ENCODE peak calls at places on chromosomes 4 and X, in eight cellular contexts. D is A549, C is H9, P is glutamatergic neuron, I is neural crest cell, A is colonic mucosa, N is fibroblast of pulmonary artery, Y is stomach. L is an unnamed sample.

GRCh38 chr4:16896871-16897270 is 1.6 kb downstream of the LDB2 start:
- DNase-seq in D (no peak), C (no peak), P (no peak), I (no peak), A (no peak), N (peak), Y (no peak), L (no peak)

GRCh38 chr4:3746701-3747581 is 19.2 kb upstream of the ADRA2C start:
- DNase-seq in D (no peak), C (no peak), P (no peak), I (no peak), A (no peak), N (no peak), Y (no peak), L (no peak)

GRCh38 chr4:33060873-33061542 is 2340.8 kb downstream of the PCDH7 start:
- DNase-seq in D (peak), C (peak), P (peak), I (peak), A (peak), N (peak), Y (no peak), L (peak)

GRCh38 chr4:102601586-102602227 is 100.5 kb downstream of the NFKB1 start:
- DNase-seq in D (no peak), C (no peak), P (no peak), I (no peak), A (no peak), N (no peak), Y (no peak), L (no peak)

GRCh38 chrX:790031-790430 is 159.4 kb downstream of the SHOX start:
- DNase-seq in D (no peak), C (peak), P (peak), I (no peak), A (no peak), N (no peak), Y (no peak), L (no peak)

GRCh38 chr4:118224239-118224829 is 128.5 kb downstream of the PRSS12 start:
- DNase-seq in D (peak), C (no peak), P (no peak), I (no peak), A (no peak), N (peak), Y (no peak), L (no peak)

GRCh38 chrX:118963159-118963558 is 11.3 kb upstream of the LONRF3 start:
- DNase-seq in D (no peak), C (no peak), P (no peak), I (no peak), A (no peak), N (no peak), Y (no peak), L (no peak)

GRCh38 chr4:5776510-5776909 is 65.5 kb downstream of the EVC start:
- DNase-seq in D (no peak), C (no peak), P (no peak), I (no peak), A (no peak), N (no peak), Y (no peak), L (no peak)

GRCh38 chrX:1676866-1677265 is 62.0 kb downstream of the ASMT start:
- DNase-seq in D (no peak), C (no peak), P (no peak), I (no peak), A (no peak), N (no peak), Y (no peak), L (no peak)

GRCh38 chr4:27616166-27616565 is 755.5 kb downstream of the STIM2 start:
- DNase-seq in D (no peak), C (no peak), P (no peak), I (no peak), A (no peak), N (peak), Y (no peak), L (no peak)

GRCh38 chrX:2715066-2715600 is 24.0 kb downstream of the CD99 start:
- DNase-seq in D (no peak), C (no peak), P (no peak), I (no peak), A (no peak), N (no peak), Y (no peak), L (no peak)

GRCh38 chrX:104742345-104742744 is 176.3 kb downstream of the IL1RAPL2 start:
- DNase-seq in D (no peak), C (no peak), P (no peak), I (no peak), A (no peak), N (no peak), Y (no peak), L (no peak)

GRCh38 chrX:140572724-140573123 is 67.9 kb upstream of the SOX3 start:
- DNase-seq in D (peak), C (peak), P (peak), I (peak), A (peak), N (peak), Y (peak), L (no peak)

GRCh38 chrX:545488-545887 is 85.1 kb upstream of the SHOX start:
- DNase-seq in D (no peak), C (no peak), P (peak), I (no peak), A (no peak), N (no peak), Y (no peak), L (no peak)

GRCh38 chrX:101051549-101052302 is at the start of gene TRMT2B:
- DNase-seq in D (peak), C (peak), P (peak), I (peak), A (peak), N (peak), Y (peak), L (peak)

GRCh38 chrX:38112566-38112965 is 106.2 kb downstream of the SYTL5 start:
- DNase-seq in D (no peak), C (no peak), P (no peak), I (no peak), A (no peak), N (no peak), Y (no peak), L (no peak)

GRCh38 chr4:163493643-163494359 is 689 bp upstream of the TMA16 start:
- DNase-seq in D (no peak), C (no peak), P (no peak), I (no peak), A (peak), N (no peak), Y (peak), L (no peak)

GRCh38 chr4:163495900-163496299 is 1.4 kb downstream of the TMA16 start:
- DNase-seq in D (no peak), C (no peak), P (no peak), I (no peak), A (no peak), N (no peak), Y (no peak), L (no peak)

GRCh38 chr4:163489929-163490328 is 4.6 kb upstream of the TMA16 start:
- DNase-seq in D (no peak), C (no peak), P (no peak), I (no peak), A (no peak), N (no peak), Y (no peak), L (no peak)

GRCh38 chr4:163492951-163493504 is 1.5 kb upstream of the TMA16 start:
- DNase-seq in D (no peak), C (no peak), P (no peak), I (no peak), A (no peak), N (no peak), Y (no peak), L (no peak)

DNA sequence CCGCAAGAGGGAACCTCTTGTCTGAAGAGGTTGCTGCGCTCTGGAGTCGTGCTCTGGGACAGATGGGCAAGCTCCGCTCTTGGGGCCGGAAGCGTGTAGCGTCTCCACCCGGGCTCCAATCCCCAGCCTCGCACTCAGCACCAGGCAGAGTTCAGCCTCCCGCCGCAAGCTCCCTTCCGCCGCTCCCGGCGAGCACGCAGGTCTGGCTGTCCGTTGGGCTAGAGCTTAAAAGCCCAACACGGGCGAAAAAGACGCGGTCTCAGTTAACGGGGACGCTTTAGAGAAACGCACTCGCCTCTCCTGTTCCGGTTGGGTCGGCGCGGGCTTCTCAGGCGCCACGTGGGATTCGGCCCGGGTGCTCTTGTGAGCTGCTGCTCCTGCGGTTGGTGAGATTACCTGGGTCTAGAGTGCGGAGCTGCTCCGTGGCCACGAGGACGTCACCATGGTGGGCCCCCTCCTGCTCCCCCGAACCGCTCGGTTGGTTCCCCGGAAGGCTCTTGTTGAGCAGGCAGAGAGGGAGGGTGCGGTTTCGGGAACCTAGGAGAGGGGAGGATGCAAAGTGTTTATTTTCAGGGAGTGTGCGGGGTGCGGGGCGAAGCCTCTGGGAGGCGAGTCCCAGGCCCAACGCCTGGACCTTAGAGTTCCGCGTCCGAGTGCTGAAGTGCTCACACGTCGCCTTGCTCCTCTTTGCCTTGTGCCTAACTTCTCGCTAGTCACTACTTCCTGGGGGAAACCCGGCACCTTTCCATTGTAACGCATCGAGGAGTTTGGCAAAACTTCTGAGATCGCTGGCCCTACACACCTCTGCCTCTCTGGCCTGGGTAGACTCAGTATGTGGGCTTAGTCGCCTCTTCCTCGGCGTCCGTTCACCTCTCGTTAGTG is at the start of gene TMA16:
- DNase-seq in D (peak), C (peak), P (peak), I (peak), A (peak), N (peak), Y (peak), L (peak)
- TF ChIP-seq CTCF in D (no peak), C (no peak), P (no peak), I (peak), A (no peak), N (no peak), Y (no peak), L (no peak)

GRCh38 chrX:129823523-129823922 is 20.2 kb downstream of the ZDHHC9 start:
- DNase-seq in D (no peak), C (no peak), P (no peak), I (no peak), A (no peak), N (no peak), Y (no peak), L (no peak)
- TF ChIP-seq CTCF in D (no peak), C (no peak), P (peak), I (peak), A (no peak), N (no peak), Y (no peak), L (no peak)

DNA sequence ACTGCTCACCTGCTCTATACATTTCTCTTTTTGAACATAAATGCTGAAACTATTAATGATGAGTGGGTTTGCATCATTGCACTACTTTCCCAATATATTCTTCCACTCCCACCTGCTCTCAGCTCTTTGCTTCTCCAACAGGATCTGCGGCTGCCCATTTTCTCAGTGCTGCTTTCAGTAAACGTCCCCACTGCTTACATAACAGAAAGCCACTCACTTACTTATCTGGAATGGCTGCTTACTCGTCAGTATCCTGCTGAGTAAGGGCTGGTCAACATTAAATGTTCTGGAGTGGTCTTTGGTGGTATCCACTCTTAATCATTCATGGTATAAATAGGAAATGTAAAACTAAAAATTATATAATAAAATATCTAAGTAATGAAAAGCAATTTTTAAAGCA is 112.8 kb upstream of the HPF1 start:
- DNase-seq in D (no peak), C (no peak), P (no peak), I (no peak), A (no peak), N (no peak), Y (no peak), L (no peak)
- TF ChIP-seq CTCF in D (no peak), C (no peak), P (no peak), I (no peak), A (no peak), N (no peak), Y (no peak), L (no peak)

DNA sequence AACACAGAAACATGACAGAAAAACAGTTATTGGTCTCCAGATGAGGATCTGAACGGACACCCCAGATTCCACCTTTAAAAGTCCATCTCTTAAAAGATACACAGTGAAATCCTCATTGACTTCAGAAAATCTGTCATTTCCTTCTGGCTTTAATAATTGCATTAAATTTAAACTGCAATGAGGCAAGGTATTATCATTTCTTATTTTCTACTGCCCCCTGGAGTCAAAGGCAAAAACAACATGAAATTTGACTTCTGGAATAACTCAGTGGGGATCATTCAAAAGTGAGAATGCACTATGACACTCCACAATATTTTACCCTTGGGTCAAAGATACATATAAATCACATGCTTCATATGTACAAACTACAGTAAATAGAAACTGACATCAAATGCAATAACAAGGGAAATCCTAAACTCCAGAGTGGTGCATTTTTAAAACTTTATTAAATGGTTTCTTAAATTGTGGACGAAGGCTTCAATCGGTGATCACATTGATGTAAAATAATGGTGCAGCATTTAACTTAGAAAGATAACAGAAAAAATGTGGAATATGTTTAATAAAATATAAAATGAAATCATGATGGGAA is 56.4 kb upstream of the SPANXN1 start:
- DNase-seq in D (no peak), C (no peak), P (no peak), I (no peak), A (no peak), N (peak), Y (no peak), L (no peak)
- TF ChIP-seq CTCF in D (peak), C (peak), P (peak), I (peak), A (peak), N (peak), Y (no peak), L (peak)